ENCODE peak calls at places on chromosomes 1 and 21, in five cellular contexts. One of them, this sample, is unnamed.

GRCh38 chr1:67430358-67431155 is at the start of gene SERBP1:
- DNase-seq in fibroblast of lung: peak
- DNase-seq in cardiac muscle cell: peak
- DNase-seq in AG04450: peak
- DNase-seq in SJCRH30: peak
- DNase-seq in this sample: peak

GRCh38 chr1:215241451-215241850 is 158.9 kb downstream of the KCNK2 start:
- DNase-seq in fibroblast of lung: no peak
- DNase-seq in cardiac muscle cell: no peak
- DNase-seq in AG04450: no peak
- DNase-seq in SJCRH30: no peak
- DNase-seq in this sample: no peak

GRCh38 chr1:151782741-151783140 is 7.6 kb downstream of the TDRKH start:
- DNase-seq in fibroblast of lung: no peak
- DNase-seq in cardiac muscle cell: no peak
- DNase-seq in AG04450: no peak
- DNase-seq in SJCRH30: no peak
- DNase-seq in this sample: no peak

GRCh38 chr1:112012823-112013222 is 23.4 kb upstream of the KCND3 start:
- DNase-seq in fibroblast of lung: no peak
- DNase-seq in cardiac muscle cell: no peak
- DNase-seq in AG04450: no peak
- DNase-seq in SJCRH30: no peak
- DNase-seq in this sample: no peak

GRCh38 chr1:30117685-30118084 is 605.7 kb downstream of the MATN1 start:
- DNase-seq in fibroblast of lung: no peak
- DNase-seq in cardiac muscle cell: no peak
- DNase-seq in AG04450: no peak
- DNase-seq in SJCRH30: no peak
- DNase-seq in this sample: no peak

GRCh38 chr1:232553809-232554208 is 76.1 kb downstream of the SIPA1L2 start:
- DNase-seq in fibroblast of lung: peak
- DNase-seq in cardiac muscle cell: no peak
- DNase-seq in AG04450: no peak
- DNase-seq in SJCRH30: no peak
- DNase-seq in this sample: no peak

GRCh38 chr1:65148548-65149390 is 766 bp downstream of the AK4 start:
- DNase-seq in fibroblast of lung: peak
- DNase-seq in cardiac muscle cell: peak
- DNase-seq in AG04450: no peak
- DNase-seq in SJCRH30: peak
- DNase-seq in this sample: no peak

GRCh38 chr1:170675825-170676224 is 11.9 kb downstream of the PRRX1 start:
- DNase-seq in fibroblast of lung: no peak
- DNase-seq in cardiac muscle cell: no peak
- DNase-seq in AG04450: no peak
- DNase-seq in SJCRH30: no peak
- DNase-seq in this sample: no peak

GRCh38 chr1:231866392-231867331 is 240.1 kb downstream of the DISC1 start:
- DNase-seq in fibroblast of lung: peak
- DNase-seq in cardiac muscle cell: peak
- DNase-seq in AG04450: no peak
- DNase-seq in SJCRH30: peak
- DNase-seq in this sample: no peak

GRCh38 chr1:207097871-207098324 is 6.1 kb upstream of the C4BPA start:
- DNase-seq in fibroblast of lung: no peak
- DNase-seq in cardiac muscle cell: no peak
- DNase-seq in AG04450: no peak
- DNase-seq in SJCRH30: no peak
- DNase-seq in this sample: no peak

GRCh38 chr1:90476994-90477393 is 240.1 kb downstream of the BARHL2 start:
- DNase-seq in fibroblast of lung: no peak
- DNase-seq in cardiac muscle cell: no peak
- DNase-seq in AG04450: no peak
- DNase-seq in SJCRH30: no peak
- DNase-seq in this sample: no peak

GRCh38 chr1:84286071-84286470 is 15.4 kb upstream of the SAMD13 start:
- DNase-seq in fibroblast of lung: peak
- DNase-seq in cardiac muscle cell: no peak
- DNase-seq in AG04450: peak
- DNase-seq in SJCRH30: no peak
- DNase-seq in this sample: no peak

GRCh38 chr1:43293896-43294760 is 6.7 kb upstream of the TIE1 start:
- DNase-seq in fibroblast of lung: peak
- DNase-seq in cardiac muscle cell: no peak
- DNase-seq in AG04450: no peak
- DNase-seq in SJCRH30: no peak
- DNase-seq in this sample: peak

GRCh38 chr1:54934869-54935268 is 45.6 kb upstream of the TMEM61 start:
- DNase-seq in fibroblast of lung: peak
- DNase-seq in cardiac muscle cell: no peak
- DNase-seq in AG04450: peak
- DNase-seq in SJCRH30: no peak
- DNase-seq in this sample: peak

GRCh38 chr1:234212764-234213406 is 160.4 kb upstream of the COA6 start:
- DNase-seq in fibroblast of lung: peak
- DNase-seq in cardiac muscle cell: peak
- DNase-seq in AG04450: no peak
- DNase-seq in SJCRH30: peak
- DNase-seq in this sample: no peak

GRCh38 chr1:7159116-7159781 is 374.0 kb downstream of the CAMTA1 start:
- DNase-seq in fibroblast of lung: no peak
- DNase-seq in cardiac muscle cell: no peak
- DNase-seq in AG04450: no peak
- DNase-seq in SJCRH30: no peak
- DNase-seq in this sample: no peak

GRCh38 chr1:214106375-214106774 is 118.6 kb downstream of the PROX1 start:
- DNase-seq in fibroblast of lung: no peak
- DNase-seq in cardiac muscle cell: no peak
- DNase-seq in AG04450: no peak
- DNase-seq in SJCRH30: no peak
- DNase-seq in this sample: no peak

GRCh38 chr1:154405762-154406571 is 824 bp downstream of the IL6R start:
- DNase-seq in fibroblast of lung: peak
- DNase-seq in cardiac muscle cell: peak
- DNase-seq in AG04450: no peak
- DNase-seq in SJCRH30: peak
- DNase-seq in this sample: no peak

GRCh38 chr1:23370744-23371710 is 1.4 kb upstream of the ZNF436 start:
- DNase-seq in fibroblast of lung: peak
- DNase-seq in cardiac muscle cell: peak
- DNase-seq in AG04450: no peak
- DNase-seq in SJCRH30: no peak
- DNase-seq in this sample: no peak

GRCh38 chr1:151511636-151512215 is 539 bp downstream of the CGN start:
- DNase-seq in fibroblast of lung: no peak
- DNase-seq in cardiac muscle cell: peak
- DNase-seq in AG04450: no peak
- DNase-seq in SJCRH30: peak
- DNase-seq in this sample: no peak

GRCh38 chr1:41874350-41874749 is 44.4 kb downstream of the HIVEP3 start:
- DNase-seq in fibroblast of lung: no peak
- DNase-seq in cardiac muscle cell: no peak
- DNase-seq in AG04450: no peak
- DNase-seq in SJCRH30: no peak
- DNase-seq in this sample: no peak

DNA sequence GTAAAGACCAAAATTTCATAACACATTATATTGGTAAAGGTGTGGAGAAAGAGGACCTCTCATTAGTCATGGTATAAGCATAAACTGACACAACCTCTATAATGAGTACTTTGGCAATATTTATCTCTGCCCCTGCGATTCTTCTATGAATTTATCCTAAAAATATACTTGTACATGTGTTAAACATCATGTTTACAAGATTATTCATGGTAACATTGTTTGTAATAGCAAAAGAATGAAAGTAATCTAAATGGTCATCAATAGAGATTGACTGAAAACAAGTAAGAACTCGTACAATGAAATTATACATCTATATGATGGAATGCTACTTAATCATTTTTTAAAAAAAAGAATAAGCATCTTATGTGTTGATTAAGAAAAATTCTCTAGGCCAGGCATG is 96.4 kb downstream of the KIAA0319L start:
- DNase-seq in fibroblast of lung: no peak
- DNase-seq in cardiac muscle cell: no peak
- DNase-seq in AG04450: no peak
- DNase-seq in SJCRH30: no peak
- DNase-seq in this sample: no peak
- H3K4me3 ChIP-seq in fibroblast of lung: no peak
- H3K4me3 ChIP-seq in cardiac muscle cell: no peak
- H3K4me3 ChIP-seq in AG04450: no peak
- H3K4me3 ChIP-seq in SJCRH30: no peak
- H3K4me3 ChIP-seq in this sample: no peak

DNA sequence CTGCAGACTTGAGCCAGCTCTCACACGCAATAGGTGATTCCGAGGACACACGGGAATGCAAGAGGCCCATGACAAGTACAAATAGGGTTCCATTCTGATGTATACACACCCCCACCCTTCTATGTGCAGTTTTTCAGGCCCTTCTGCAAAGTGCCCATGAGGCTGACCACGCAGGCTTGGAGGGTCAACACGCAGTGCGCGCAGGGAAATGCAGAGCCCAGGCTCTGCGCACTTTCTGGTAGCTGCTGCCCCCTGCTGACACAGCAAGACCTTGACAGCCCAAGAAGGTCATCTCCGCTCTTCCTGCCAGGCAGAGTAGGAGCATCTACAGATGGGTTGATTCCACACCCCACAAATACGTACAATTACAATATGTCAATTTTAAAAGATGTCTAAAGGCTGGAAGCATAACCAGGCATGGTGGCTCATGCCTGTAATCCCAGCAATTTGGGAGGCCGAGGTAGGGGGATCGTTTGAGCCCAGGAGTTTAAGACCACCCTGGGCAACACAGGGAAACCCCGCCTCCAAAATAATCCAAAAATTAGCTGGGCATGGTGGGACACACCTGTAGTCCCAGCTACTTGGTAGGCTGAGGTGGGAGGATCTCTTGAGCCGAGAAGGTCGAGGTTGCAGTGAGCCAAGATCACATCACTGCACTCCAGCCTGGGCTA is 18.5 kb downstream of the SH3BP5L start:
- DNase-seq in fibroblast of lung: no peak
- DNase-seq in cardiac muscle cell: peak
- DNase-seq in AG04450: no peak
- DNase-seq in SJCRH30: peak
- DNase-seq in this sample: no peak
- H3K4me3 ChIP-seq in fibroblast of lung: no peak
- H3K4me3 ChIP-seq in cardiac muscle cell: no peak
- H3K4me3 ChIP-seq in AG04450: no peak
- H3K4me3 ChIP-seq in SJCRH30: no peak
- H3K4me3 ChIP-seq in this sample: no peak

GRCh38 chr1:198167436-198167934 is 10.7 kb downstream of the NEK7 start:
- DNase-seq in fibroblast of lung: peak
- DNase-seq in cardiac muscle cell: peak
- DNase-seq in AG04450: no peak
- DNase-seq in SJCRH30: no peak
- DNase-seq in this sample: no peak
- H3K4me3 ChIP-seq in fibroblast of lung: no peak
- H3K4me3 ChIP-seq in cardiac muscle cell: no peak
- H3K4me3 ChIP-seq in AG04450: no peak
- H3K4me3 ChIP-seq in SJCRH30: no peak
- H3K4me3 ChIP-seq in this sample: no peak

GRCh38 chr1:34974626-34975025 is 10.5 kb downstream of the TMEM35B start:
- DNase-seq in fibroblast of lung: no peak
- DNase-seq in cardiac muscle cell: no peak
- DNase-seq in AG04450: no peak
- DNase-seq in SJCRH30: no peak
- DNase-seq in this sample: no peak
- H3K4me3 ChIP-seq in fibroblast of lung: no peak
- H3K4me3 ChIP-seq in cardiac muscle cell: no peak
- H3K4me3 ChIP-seq in AG04450: no peak
- H3K4me3 ChIP-seq in SJCRH30: no peak
- H3K4me3 ChIP-seq in this sample: no peak

GRCh38 chr1:241918879-241919278 is 38.7 kb upstream of the BECN2 start:
- DNase-seq in fibroblast of lung: peak
- DNase-seq in cardiac muscle cell: no peak
- DNase-seq in AG04450: no peak
- DNase-seq in SJCRH30: no peak
- DNase-seq in this sample: no peak

GRCh38 chr1:241926141-241926540 is 31.4 kb upstream of the BECN2 start:
- DNase-seq in fibroblast of lung: no peak
- DNase-seq in cardiac muscle cell: no peak
- DNase-seq in AG04450: no peak
- DNase-seq in SJCRH30: no peak
- DNase-seq in this sample: no peak

GRCh38 chr1:241927321-241927720 is 30.2 kb upstream of the BECN2 start:
- DNase-seq in fibroblast of lung: no peak
- DNase-seq in cardiac muscle cell: no peak
- DNase-seq in AG04450: no peak
- DNase-seq in SJCRH30: no peak
- DNase-seq in this sample: no peak

DNA sequence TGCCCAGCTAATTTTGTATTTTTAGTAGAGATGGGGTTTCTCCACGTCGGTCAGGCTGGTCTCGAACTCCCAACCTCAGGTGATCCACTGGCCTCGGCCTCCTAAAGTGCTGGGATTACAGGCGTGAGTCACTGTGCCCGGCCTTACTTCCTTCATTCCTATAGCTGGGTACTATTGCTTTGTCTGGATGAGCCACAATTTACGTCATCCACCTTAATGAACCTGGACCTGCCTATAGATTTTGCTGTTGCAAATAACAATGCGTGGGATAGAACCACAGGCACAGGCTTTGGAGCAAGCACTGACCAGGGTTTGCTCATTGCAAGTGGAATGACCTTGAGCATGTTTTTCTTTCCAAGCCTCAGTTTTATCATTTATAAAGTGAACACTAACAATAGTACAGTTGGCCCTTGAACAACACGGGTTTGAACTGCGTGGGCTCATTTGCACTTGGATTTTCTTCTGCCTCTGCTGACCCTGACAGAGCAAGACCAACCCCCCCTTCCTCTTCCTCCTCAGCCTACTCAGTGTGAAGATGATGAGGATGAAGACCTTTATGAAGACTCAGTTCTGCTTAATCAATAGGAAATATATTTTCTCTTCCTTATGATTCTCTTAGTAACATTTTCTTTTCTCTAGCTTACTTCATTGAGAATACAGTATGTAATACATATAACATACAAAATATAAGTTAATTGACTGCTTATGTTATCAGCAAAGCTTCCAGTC is 33.3 kb upstream of the BECN2 start:
- DNase-seq in fibroblast of lung: no peak
- DNase-seq in cardiac muscle cell: no peak
- DNase-seq in AG04450: no peak
- DNase-seq in SJCRH30: no peak
- DNase-seq in this sample: no peak
- H3K4me3 ChIP-seq in fibroblast of lung: no peak
- H3K4me3 ChIP-seq in cardiac muscle cell: no peak
- H3K4me3 ChIP-seq in AG04450: no peak
- H3K4me3 ChIP-seq in SJCRH30: no peak
- H3K4me3 ChIP-seq in this sample: no peak

GRCh38 chr21:36701912-36702621 is 3.2 kb downstream of the SIM2 start:
- DNase-seq in fibroblast of lung: no peak
- DNase-seq in cardiac muscle cell: no peak
- DNase-seq in AG04450: no peak
- DNase-seq in SJCRH30: no peak
- DNase-seq in this sample: no peak
- H3K4me3 ChIP-seq in fibroblast of lung: no peak
- H3K4me3 ChIP-seq in cardiac muscle cell: no peak
- H3K4me3 ChIP-seq in AG04450: no peak
- H3K4me3 ChIP-seq in SJCRH30: no peak
- H3K4me3 ChIP-seq in this sample: no peak